ENCODE peak calls at places on chromosomes 6 and 20, in five cellular contexts. V is CD4-positive, alpha-beta T cell; N is fibroblast of the aortic adventitia; O is adrenal gland; I is nephron progenitor cell. H is an unnamed sample.

GRCh38 chr20:31517373-31517772 is 3.1 kb downstream of the HM13 start:
- DNase-seq in V (no peak), N (peak), O (peak), I (peak), H (peak)

GRCh38 chr20:32777177-32777956 is 15.2 kb downstream of the DNMT3B start:
- DNase-seq in V (no peak), N (peak), O (no peak), I (no peak), H (no peak)

GRCh38 chr6:31534011-31534410 is 5.2 kb downstream of the MCCD1 start:
- DNase-seq in V (no peak), N (no peak), O (no peak), I (no peak), H (no peak)

GRCh38 chr6:46925563-46926253 is 4.0 kb upstream of the ADGRF5 start:
- DNase-seq in V (no peak), N (peak), O (peak), I (no peak), H (no peak)

GRCh38 chr6:34242252-34243130 is 5.8 kb downstream of the HMGA1 start:
- DNase-seq in V (no peak), N (no peak), O (no peak), I (no peak), H (no peak)

GRCh38 chr6:108027594-108027993 is 46.9 kb downstream of the OSTM1 start:
- DNase-seq in V (no peak), N (peak), O (no peak), I (no peak), H (no peak)

GRCh38 chr6:40998661-40999060 is 40.4 kb downstream of the UNC5CL start:
- DNase-seq in V (no peak), N (no peak), O (no peak), I (no peak), H (no peak)

GRCh38 chr6:12115492-12115891 is 103.4 kb downstream of the HIVEP1 start:
- DNase-seq in V (no peak), N (no peak), O (no peak), I (no peak), H (no peak)

GRCh38 chr6:99458319-99458718 is 33.2 kb upstream of the PNISR start:
- DNase-seq in V (no peak), N (peak), O (no peak), I (no peak), H (no peak)

GRCh38 chr20:38458314-38458713 is 14.3 kb upstream of the RALGAPB start:
- DNase-seq in V (no peak), N (no peak), O (no peak), I (no peak), H (no peak)

GRCh38 chr6:2157441-2158127 is 87.8 kb downstream of the GMDS start:
- DNase-seq in V (no peak), N (peak), O (no peak), I (no peak), H (no peak)

GRCh38 chr20:57439432-57439831 is 48.2 kb downstream of the RBM38 start:
- DNase-seq in V (no peak), N (no peak), O (peak), I (peak), H (no peak)

GRCh38 chr6:101413773-101414172 is 20.3 kb downstream of the GRIK2 start:
- DNase-seq in V (no peak), N (no peak), O (no peak), I (no peak), H (no peak)

GRCh38 chr20:62002882-62003480 is 62.7 kb downstream of the TAF4 start:
- DNase-seq in V (no peak), N (no peak), O (no peak), I (no peak), H (no peak)

DNA sequence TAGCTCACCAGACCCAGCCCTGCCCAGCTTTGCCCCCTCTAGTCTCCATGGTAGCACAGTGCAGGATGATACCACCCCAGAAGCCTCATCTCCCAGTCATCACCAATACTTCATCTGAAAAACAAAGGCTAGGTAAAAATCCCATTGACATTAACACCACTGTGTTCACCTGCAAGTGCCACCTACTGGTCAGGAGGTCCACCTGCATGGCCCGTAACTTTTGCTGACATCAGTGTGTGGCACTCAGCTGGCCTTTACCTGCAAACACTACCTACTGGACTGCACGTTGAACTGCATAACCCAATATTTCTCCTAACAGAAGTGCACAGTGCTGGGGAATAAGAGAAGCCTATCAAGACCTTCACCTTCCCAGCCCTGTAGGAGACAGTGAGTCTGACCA is 234.7 kb upstream of the ADGRB3 start:
- DNase-seq in V (no peak), N (no peak), O (no peak), I (no peak), H (no peak)
- TF ChIP-seq CTCF in V (no peak), N (no peak), O (no peak), I (no peak), H (peak)

GRCh38 chr6:82353848-82354247 is 9.8 kb upstream of the TPBG start:
- DNase-seq in V (no peak), N (no peak), O (no peak), I (no peak), H (no peak)

DNA sequence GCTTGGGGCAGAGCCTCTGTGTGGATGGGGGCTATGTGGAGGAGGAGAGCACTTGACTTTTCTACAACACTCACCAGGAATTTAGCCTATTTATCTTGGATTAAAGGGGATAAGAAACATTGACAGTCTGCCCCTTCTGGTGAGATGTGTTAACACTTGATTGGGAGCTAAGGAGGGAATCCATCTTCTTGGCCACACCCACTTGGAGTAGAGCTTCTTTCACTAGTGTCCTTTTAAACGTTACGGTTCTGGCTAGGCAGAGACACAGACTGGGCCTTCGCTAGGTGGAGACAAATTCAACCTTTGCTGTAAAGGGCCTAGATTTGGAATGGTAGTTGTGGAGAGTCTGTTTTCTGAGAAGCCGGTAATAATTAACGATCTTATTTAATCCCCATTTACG is 15.5 kb upstream of the TPBG start:
- DNase-seq in V (no peak), N (no peak), O (no peak), I (no peak), H (no peak)
- TF ChIP-seq CTCF in V (no peak), N (no peak), O (no peak), I (no peak), H (no peak)

DNA sequence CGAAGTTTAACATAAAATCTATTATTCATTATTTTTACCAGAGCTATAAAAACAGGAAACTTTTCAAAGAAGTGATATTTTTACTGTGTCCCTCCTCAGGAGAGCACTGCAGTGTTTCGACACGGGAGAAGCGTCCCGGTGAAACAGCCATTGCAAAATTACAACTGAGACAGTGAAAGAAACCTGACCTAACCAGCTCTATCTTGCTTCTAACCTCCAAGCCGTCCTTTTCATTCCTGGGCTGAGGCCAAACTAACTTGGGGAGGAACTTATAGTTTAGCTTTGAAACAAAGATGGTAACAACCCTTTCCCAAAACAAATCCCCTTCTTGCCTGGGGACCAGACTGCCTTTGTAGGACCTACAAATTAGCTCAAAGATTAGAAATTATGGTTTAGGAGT is 79.2 kb downstream of the WDR27 start:
- DNase-seq in V (no peak), N (no peak), O (no peak), I (no peak), H (no peak)
- TF ChIP-seq CTCF in V (no peak), N (no peak), O (no peak), I (no peak), H (no peak)

DNA sequence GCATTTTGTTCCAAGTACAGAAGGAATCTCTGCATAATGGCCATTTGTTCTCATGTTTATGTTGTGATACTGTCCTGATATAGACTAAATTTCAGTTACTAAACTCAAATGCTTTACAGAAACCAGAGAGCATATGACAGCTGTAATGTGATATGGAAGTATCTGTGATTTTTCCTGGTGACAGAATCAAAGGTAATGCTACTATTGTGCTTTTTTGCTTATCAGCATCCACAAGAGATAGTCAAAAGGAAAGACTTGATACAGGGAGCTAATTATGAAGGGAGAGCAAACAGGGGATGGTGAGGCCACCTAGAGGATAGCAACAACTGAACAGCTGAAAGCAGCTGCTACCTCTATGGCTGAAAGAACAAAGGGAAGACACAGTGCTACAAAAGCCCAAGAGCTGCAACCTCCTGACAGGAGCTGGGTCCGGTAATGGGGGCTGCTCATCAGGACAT is 181.4 kb downstream of the PHF3 start:
- DNase-seq in V (no peak), N (peak), O (no peak), I (no peak), H (peak)
- TF ChIP-seq CTCF in V (no peak), N (peak), O (peak), I (no peak), H (no peak)

GRCh38 chr6:96755096-96755495 is 82.2 kb downstream of the GPR63 start:
- DNase-seq in V (no peak), N (no peak), O (no peak), I (no peak), H (no peak)

GRCh38 chr6:96761794-96762193 is 75.5 kb downstream of the GPR63 start:
- DNase-seq in V (no peak), N (no peak), O (no peak), I (no peak), H (no peak)

GRCh38 chr6:96762599-96762998 is 74.7 kb downstream of the GPR63 start:
- DNase-seq in V (no peak), N (no peak), O (no peak), I (no peak), H (no peak)

GRCh38 chr6:96760153-96760687 is 77.1 kb downstream of the GPR63 start:
- DNase-seq in V (no peak), N (no peak), O (no peak), I (no peak), H (no peak)
- TF ChIP-seq CTCF in V (no peak), N (no peak), O (no peak), I (no peak), H (no peak)

GRCh38 chr6:19866900-19867627 is 29.9 kb downstream of the ID4 start:
- DNase-seq in V (no peak), N (no peak), O (no peak), I (no peak), H (no peak)

GRCh38 chr6:19869464-19869863 is 32.3 kb downstream of the ID4 start:
- DNase-seq in V (no peak), N (no peak), O (no peak), I (no peak), H (no peak)

GRCh38 chr6:19870322-19870721 is 33.2 kb downstream of the ID4 start:
- DNase-seq in V (no peak), N (no peak), O (no peak), I (no peak), H (no peak)

GRCh38 chr6:19876672-19877071 is 39.5 kb downstream of the ID4 start:
- DNase-seq in V (no peak), N (no peak), O (no peak), I (no peak), H (no peak)

DNA sequence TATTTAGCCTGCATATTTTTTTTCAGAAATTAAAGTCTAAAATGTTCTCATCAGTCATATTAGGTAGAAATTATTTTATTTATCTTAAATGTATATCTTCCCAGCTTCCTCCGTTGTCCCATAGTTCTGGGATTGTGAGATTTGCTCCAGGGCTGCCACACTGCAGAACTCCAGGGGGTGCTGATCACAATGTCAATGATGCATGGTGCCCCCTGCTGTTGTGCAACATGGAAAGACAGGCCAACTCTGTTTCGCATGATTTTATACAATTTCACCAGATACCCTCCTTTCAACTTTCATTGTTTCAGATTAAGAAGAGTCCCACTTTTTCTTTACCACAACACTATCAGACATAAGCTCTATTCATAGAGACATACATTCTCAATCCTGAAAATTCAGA is 35.9 kb downstream of the ID4 start:
- DNase-seq in V (no peak), N (no peak), O (no peak), I (peak), H (peak)
- TF ChIP-seq CTCF in V (no peak), N (no peak), O (no peak), I (peak), H (peak)

GRCh38 chr6:37011656-37012378 is 6.4 kb downstream of the FGD2 start:
- DNase-seq in V (no peak), N (peak), O (peak), I (no peak), H (no peak)
- TF ChIP-seq CTCF in V (no peak), N (no peak), O (no peak), I (no peak), H (no peak)

GRCh38 chr6:24856246-24856599 is 57.5 kb upstream of the ARMH2 start:
- DNase-seq in V (no peak), N (no peak), O (no peak), I (no peak), H (no peak)
- TF ChIP-seq CTCF in V (peak), N (no peak), O (no peak), I (peak), H (peak)

GRCh38 chr20:22862645-22863230 is 172.4 kb upstream of the SSTR4 start:
- DNase-seq in V (no peak), N (no peak), O (peak), I (no peak), H (no peak)
- TF ChIP-seq CTCF in V (no peak), N (no peak), O (no peak), I (no peak), H (no peak)

H was measured in glutamatergic neuron.